ENCODE peak calls at places on chromosomes 4 and X, in eight cellular contexts. P, M, G, D, C, X, S and B are unnamed samples.

GRCh38 chr4:83772680-83773079 is 236.8 kb downstream of the GPAT3 start:
- DNase-seq in P (no peak), C (no peak), G (peak; percentile 63), M (no peak), S (no peak), D (no peak), X (no peak), B (no peak)

GRCh38 chr4:102687373-102687981 is 73.3 kb downstream of the MANBA start:
- DNase-seq in P (no peak), D (no peak), G (no peak), C (no peak), S (no peak), M (no peak), X (no peak), B (no peak)

GRCh38 chr4:140038031-140038533 is 115.9 kb downstream of the MAML3 start:
- DNase-seq in S (no peak), M (no peak), X (no peak), G (no peak), C (no peak), P (no peak), D (peak; percentile 33), B (no peak)

GRCh38 chr4:157204634-157205244 is 15.8 kb upstream of the GRIA2 start:
- DNase-seq in S (peak; percentile 30), G (peak; percentile 90), P (no peak), C (peak; percentile 76), X (no peak), D (peak; percentile 67), M (no peak), B (no peak)

GRCh38 chr4:85420831-85421230 is 54.1 kb upstream of the ARHGAP24 start:
- DNase-seq in P (no peak), C (no peak), D (no peak), M (no peak), S (no peak), X (no peak), G (no peak), B (no peak)

GRCh38 chrX:150731795-150732194 is 38.6 kb downstream of the MTMR1 start:
- DNase-seq in X (no peak), M (peak; percentile 4), G (no peak), P (peak; percentile 20), S (no peak), C (no peak), D (no peak), B (no peak)

GRCh38 chrX:5458300-5458699 is 770.4 kb downstream of the NLGN4X start:
- DNase-seq in M (no peak), P (no peak), C (no peak), D (no peak), G (peak; percentile 52), X (no peak), S (no peak), B (no peak)

GRCh38 chr4:150127757-150128156 is 49.5 kb downstream of the DCLK2 start:
- DNase-seq in X (no peak), S (no peak), G (no peak), C (no peak), P (no peak), D (no peak), M (no peak), B (no peak)

GRCh38 chr4:72744103-72744725 is 175.2 kb upstream of the ADAMTS3 start:
- DNase-seq in X (no peak), P (no peak), C (no peak), G (no peak), S (no peak), D (no peak), M (no peak), B (no peak)

GRCh38 chr4:100162027-100162685 is 28.1 kb downstream of the DDIT4L start:
- DNase-seq in D (no peak), G (no peak), X (no peak), M (no peak), C (no peak), P (no peak), S (no peak), B (no peak)

GRCh38 chr4:107838763-107839162 is 14.0 kb downstream of the SGMS2 start:
- DNase-seq in M (no peak), P (no peak), C (no peak), X (no peak), G (no peak), D (no peak), S (no peak), B (no peak)

GRCh38 chr4:8201341-8201781 is 2.3 kb downstream of the SH3TC1 start:
- DNase-seq in P (no peak), M (no peak), S (peak; percentile 42), G (no peak), X (no peak), C (no peak), D (no peak), B (no peak)

GRCh38 chr4:5276475-5277045 is 225.3 kb downstream of the STK32B start:
- DNase-seq in C (no peak), D (no peak), P (no peak), S (no peak), G (no peak), M (no peak), X (no peak), B (no peak)

GRCh38 chr4:101400096-101400495 is 52.8 kb upstream of the PPP3CA start:
- DNase-seq in S (no peak), C (no peak), G (no peak), M (no peak), P (no peak), X (no peak), D (no peak), B (no peak)

GRCh38 chr4:10893417-10893816 is 208.8 kb upstream of the CLNK start:
- DNase-seq in C (no peak), X (no peak), M (no peak), D (no peak), G (no peak), S (no peak), P (no peak), B (no peak)

GRCh38 chr4:34723606-34724005 is 1520.7 kb downstream of the ARAP2 start:
- DNase-seq in P (no peak), C (no peak), S (no peak), D (no peak), X (no peak), G (no peak), M (no peak), B (no peak)

GRCh38 chr4:133483600-133484246 is 334.6 kb downstream of the PCDH10 start:
- DNase-seq in X (no peak), P (no peak), C (no peak), G (peak; percentile 51), S (no peak), M (no peak), D (no peak), B (no peak)

GRCh38 chr4:54568184-54568583 is 89.6 kb upstream of the KIT start:
- DNase-seq in M (no peak), G (no peak), P (no peak), C (no peak), X (peak; percentile 91), S (no peak), D (no peak), B (peak; percentile 12)

GRCh38 chr4:184270808-184271413 is 53.2 kb upstream of the ENPP6 start:
- DNase-seq in P (no peak), M (no peak), G (peak; percentile 6), X (no peak), S (no peak), C (no peak), D (no peak), B (no peak)

GRCh38 chrX:115892787-115893671 is 277.5 kb upstream of the AGTR2 start:
- DNase-seq in M (no peak), C (no peak), S (peak; percentile 81), P (peak; percentile 68), X (no peak), G (peak; percentile 86), D (peak; percentile 78), B (no peak)
- TF ChIP-seq CTCF in M (no peak), C (no peak), S (peak; percentile 18), P (peak; percentile 31), X (peak; percentile 39), G (peak; percentile 79), D (no peak), B (peak; percentile 41)

DNA sequence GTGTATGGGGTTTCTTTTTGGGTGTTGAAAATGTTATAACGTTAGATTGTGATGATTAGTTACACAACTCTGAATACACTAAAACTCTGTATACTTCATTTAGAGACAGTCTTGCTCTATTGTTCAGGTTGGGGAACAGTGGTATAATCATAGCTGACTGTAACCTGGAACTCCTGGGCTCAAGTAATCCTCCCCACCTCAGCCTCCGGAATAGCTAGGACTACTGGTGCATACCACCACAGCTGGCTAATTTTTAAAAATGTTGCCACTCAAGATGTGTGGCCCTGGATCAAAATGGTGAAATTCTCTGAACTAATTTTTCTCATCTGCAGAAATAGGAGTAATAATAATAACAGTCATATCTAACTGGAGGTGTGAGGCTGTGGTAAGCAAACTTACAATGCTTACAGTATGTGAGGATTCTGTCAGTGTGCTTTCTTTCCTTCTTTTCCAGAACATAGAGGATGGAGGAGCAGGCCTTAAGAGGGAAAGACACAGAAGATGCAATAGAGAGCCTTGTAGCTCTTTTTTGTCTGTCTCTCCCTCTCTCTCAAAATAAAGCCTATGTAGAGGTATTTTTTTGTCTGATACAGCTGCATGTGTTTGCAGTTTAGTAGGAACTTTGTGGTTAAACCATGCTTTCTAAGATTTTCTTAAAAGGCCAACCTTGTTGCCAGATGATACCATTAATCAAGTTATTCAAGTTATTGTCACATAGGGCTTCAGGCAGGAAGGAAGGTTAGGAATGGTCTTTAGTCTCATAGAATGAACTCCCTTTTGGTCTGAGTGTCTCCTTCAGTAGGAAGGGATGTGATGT is 7.5 kb downstream of the ADD1 start:
- DNase-seq in D (no peak), C (no peak), G (no peak), S (no peak), X (no peak), M (no peak), P (no peak), B (no peak)
- H3K4me1 ChIP-seq in D (peaks cover 88% of the 10 kb centered on the region), C (peaks cover 78% of the 10 kb centered on the region), G (peaks cover 7% of the 10 kb centered on the region), S (peaks cover 92% of the 10 kb centered on the region), X (peaks cover 78% of the 10 kb centered on the region), M (peaks cover 64% of the 10 kb centered on the region), P (peaks cover 17% of the 10 kb centered on the region), B (peaks cover 86% of the 10 kb centered on the region)

GRCh38 chrX:40009890-40010289 is 87.9 kb downstream of the BCOR start:
- DNase-seq in D (no peak), M (no peak), P (no peak), S (no peak), G (peak; percentile 64), C (no peak), X (no peak), B (no peak)
- H3K27me3 ChIP-seq in D (no peaks in the 10 kb centered on the region), M (no peaks in the 10 kb centered on the region), P (no peaks in the 10 kb centered on the region), S (no peaks in the 10 kb centered on the region), G (peaks cover 70% of the 10 kb centered on the region), C (no peaks in the 10 kb centered on the region), X (peaks cover 3% of the 10 kb centered on the region), B (peaks cover 38% of the 10 kb centered on the region)

DNA sequence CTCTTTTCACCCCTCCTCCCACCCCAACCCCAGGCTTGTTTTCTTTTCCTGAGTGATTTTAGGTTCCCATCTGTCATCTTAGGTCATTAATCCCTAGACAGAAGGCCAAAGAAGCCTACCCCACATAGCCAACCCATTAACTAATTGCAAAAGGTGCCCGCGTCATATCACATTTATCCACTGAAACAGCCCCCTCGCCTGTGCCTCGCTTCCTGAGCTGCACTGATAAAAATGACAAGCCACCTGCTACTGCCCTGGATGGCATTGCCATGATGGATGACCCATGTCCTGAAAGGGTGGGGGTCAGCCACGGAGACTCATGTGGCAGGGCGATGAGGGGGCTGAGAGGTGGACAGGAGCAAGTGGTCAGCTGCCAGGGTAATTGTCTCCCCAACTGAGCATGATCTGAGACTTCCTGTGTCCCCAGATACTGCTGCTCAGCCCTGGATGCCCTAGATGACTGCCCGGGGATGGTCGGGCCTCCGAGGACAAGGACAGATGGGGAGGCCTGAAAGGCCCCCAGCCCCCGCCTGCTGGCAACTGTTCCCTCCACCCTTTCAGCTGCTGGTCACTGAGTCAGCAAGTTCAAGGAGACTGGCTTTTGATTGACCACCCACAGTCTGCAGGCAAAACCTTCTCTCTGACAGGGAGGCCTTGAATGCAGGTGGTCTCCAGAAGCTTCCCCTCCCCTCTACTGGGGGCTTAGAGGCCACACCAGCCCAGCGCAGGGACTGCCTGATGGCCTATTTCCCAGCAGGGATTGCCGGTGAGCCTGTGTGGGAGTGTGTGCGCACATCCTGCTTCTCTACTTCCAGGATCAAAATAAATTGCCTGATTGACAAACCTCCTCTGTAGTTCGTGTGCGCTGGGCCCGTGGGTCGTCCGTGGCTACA is 496.3 kb downstream of the BCOR start:
- DNase-seq in S (no peak), G (no peak), C (no peak), M (no peak), D (no peak), P (no peak), X (no peak), B (no peak)
- TF ChIP-seq CTCF in S (no peak), G (no peak), C (no peak), M (no peak), D (no peak), P (no peak), X (no peak), B (no peak)